ENCODE peak calls at places on chromosomes 5 and 9, in six cellular contexts. X, M, Y, K, G and R are unnamed samples.

GRCh38 chr9:123360161-123361085 is 4.4 kb downstream of the CRB2 start:
- DNase-seq in X (peak; percentile 14), M (no peak), Y (peak; percentile 97), K (peak; percentile 34), G (peak; percentile 99), R (no peak)

GRCh38 chr5:94157704-94158608 is 416.6 kb upstream of the POU5F2 start:
- DNase-seq in X (no peak), M (no peak), Y (no peak), K (no peak), G (no peak), R (no peak)

GRCh38 chr9:14616188-14616982 is 76.8 kb downstream of the ZDHHC21 start:
- DNase-seq in X (no peak), M (no peak), Y (peak; percentile 76), K (peak; percentile 4), G (no peak), R (no peak)

GRCh38 chr5:28954074-28954473 is 1915.7 kb upstream of the CDH9 start:
- DNase-seq in X (no peak), M (no peak), Y (no peak), K (no peak), G (no peak), R (no peak)

GRCh38 chr5:138632900-138633489 is 57.8 kb upstream of the HSPA9 start:
- DNase-seq in X (no peak), M (peak; percentile 80), Y (peak; percentile 70), K (no peak), G (peak; percentile 94), R (no peak)

GRCh38 chr5:180519098-180519497 is 24.9 kb downstream of the CNOT6 start:
- DNase-seq in X (no peak), M (no peak), Y (no peak), K (no peak), G (no peak), R (no peak)

GRCh38 chr5:111461261-111461671 is 51.1 kb downstream of the STARD4 start:
- DNase-seq in X (no peak), M (no peak), Y (peak; percentile 63), K (no peak), G (peak; percentile 80), R (no peak)

GRCh38 chr9:95783426-95783975 is 92.0 kb upstream of the ERCC6L2 start:
- DNase-seq in X (no peak), M (no peak), Y (no peak), K (no peak), G (peak; percentile 48), R (no peak)

GRCh38 chr5:135157421-135158314 is 123.6 kb upstream of the PITX1 start:
- DNase-seq in X (no peak), M (no peak), Y (no peak), K (no peak), G (peak; percentile 10), R (no peak)

GRCh38 chr5:73306741-73307275 is 133.8 kb downstream of the TMEM174 start:
- DNase-seq in X (no peak), M (no peak), Y (no peak), K (no peak), G (no peak), R (no peak)

GRCh38 chr9:93572636-93573035 is 3.7 kb upstream of the PHF2 start:
- DNase-seq in X (no peak), M (no peak), Y (no peak), K (no peak), G (no peak), R (no peak)

GRCh38 chr5:83441752-83442151 is 29.8 kb upstream of the VCAN start:
- DNase-seq in X (no peak), M (no peak), Y (no peak), K (no peak), G (no peak), R (no peak)

GRCh38 chr5:90909091-90909503 is 350.5 kb downstream of the ADGRV1 start:
- DNase-seq in X (no peak), M (no peak), Y (no peak), K (no peak), G (peak; percentile 31), R (no peak)

GRCh38 chr9:111598730-111599091 is 736 bp downstream of the PTGR1 start:
- DNase-seq in X (no peak), M (peak; percentile 82), Y (peak; percentile 3), K (peak; percentile 3), G (no peak), R (no peak)

DNA sequence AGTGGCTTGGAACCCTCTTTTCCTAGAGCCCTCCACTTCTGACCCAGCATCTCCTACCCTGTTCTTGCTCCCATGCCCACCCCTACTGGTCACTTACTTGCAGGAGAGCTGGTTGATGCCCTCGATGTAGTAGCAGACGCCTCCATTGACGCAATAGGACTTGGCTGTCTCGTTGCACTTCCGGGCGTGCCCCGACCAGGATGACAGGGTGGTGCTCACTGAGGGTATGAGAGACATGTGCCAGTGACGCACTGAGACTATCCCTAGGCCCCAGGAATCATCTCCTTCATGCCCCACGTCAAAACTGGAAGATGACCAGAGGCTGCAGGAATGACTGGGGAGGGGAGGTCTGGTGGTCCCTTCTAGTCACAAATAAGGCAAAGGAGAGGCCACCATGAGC is 76.0 kb downstream of the PSD2 start:
- DNase-seq in X (no peak), M (no peak), Y (no peak), K (no peak), G (no peak), R (no peak)
- H3K27me3 ChIP-seq in X (no peaks in the 10 kb centered on the region), M (no peaks in the 10 kb centered on the region), Y (no peaks in the 10 kb centered on the region), K (no peaks in the 10 kb centered on the region), G (no peaks in the 10 kb centered on the region), R (no peaks in the 10 kb centered on the region)

GRCh38 chr9:72422214-72422613 is 57.2 kb upstream of the ZFAND5 start:
- DNase-seq in X (no peak), M (no peak), Y (no peak), K (no peak), G (no peak), R (no peak)

GRCh38 chr9:72427801-72428200 is 62.8 kb upstream of the ZFAND5 start:
- DNase-seq in X (no peak), M (no peak), Y (no peak), K (no peak), G (no peak), R (no peak)

GRCh38 chr9:72428329-72428728 is 63.3 kb upstream of the ZFAND5 start:
- DNase-seq in X (no peak), M (no peak), Y (no peak), K (no peak), G (no peak), R (no peak)

DNA sequence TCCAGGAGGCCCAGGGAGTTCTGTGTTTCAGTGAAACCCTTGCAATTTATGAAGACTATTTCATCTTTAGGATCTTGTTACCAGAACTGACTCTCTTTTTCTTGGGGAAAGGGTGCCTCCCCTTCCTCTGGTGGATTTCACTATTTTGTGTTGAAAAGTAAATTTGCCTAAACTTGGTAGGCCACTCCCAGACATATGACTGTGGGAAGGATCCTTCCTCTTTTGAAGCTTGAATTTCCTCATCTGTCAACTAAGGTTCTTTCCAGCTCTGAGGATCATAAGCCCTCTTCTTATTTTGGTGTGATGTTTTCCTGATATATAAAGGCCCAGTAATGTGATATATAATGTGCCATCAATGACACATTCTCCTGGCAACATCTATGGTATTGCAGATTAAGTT is 59.1 kb upstream of the ZFAND5 start:
- DNase-seq in X (no peak), M (no peak), Y (no peak), K (no peak), G (no peak), R (no peak)
- H3K27ac ChIP-seq in X (no peak overlapping the region), M (no peak overlapping the region), Y (no peak overlapping the region), K (no peak overlapping the region), G (no peak overlapping the region), R (no peak overlapping the region)

GRCh38 chr5:36403601-36404311 is 102.1 kb upstream of the RANBP3L start:
- DNase-seq in X (no peak), M (no peak), Y (no peak), K (no peak), G (no peak), R (no peak)

GRCh38 chr5:36406023-36406422 is 104.3 kb upstream of the RANBP3L start:
- DNase-seq in X (no peak), M (no peak), Y (no peak), K (no peak), G (no peak), R (no peak)

GRCh38 chr5:36398137-36398536 is 96.4 kb upstream of the RANBP3L start:
- DNase-seq in X (no peak), M (no peak), Y (peak; percentile 40), K (no peak), G (no peak), R (no peak)

GRCh38 chr5:36407396-36407795 is 105.7 kb upstream of the RANBP3L start:
- DNase-seq in X (no peak), M (no peak), Y (no peak), K (no peak), G (no peak), R (no peak)

GRCh38 chr5:36402512-36402906 is 100.8 kb upstream of the RANBP3L start:
- DNase-seq in X (no peak), M (no peak), Y (no peak), K (no peak), G (no peak), R (no peak)
- H3K4me3 ChIP-seq in X (no peak overlapping the region), M (no peak overlapping the region), Y (no peak overlapping the region), K (no peak overlapping the region), G (no peak overlapping the region), R (no peak overlapping the region)

GRCh38 chr9:135745686-135746324 is 43.8 kb downstream of the KCNT1 start:
- DNase-seq in X (no peak), M (no peak), Y (no peak), K (no peak), G (no peak), R (no peak)
- H3K27me3 ChIP-seq in X (no peaks in the 10 kb centered on the region), M (no peaks in the 10 kb centered on the region), Y (no peaks in the 10 kb centered on the region), K (no peaks in the 10 kb centered on the region), G (no peaks in the 10 kb centered on the region), R (no peaks in the 10 kb centered on the region)

DNA sequence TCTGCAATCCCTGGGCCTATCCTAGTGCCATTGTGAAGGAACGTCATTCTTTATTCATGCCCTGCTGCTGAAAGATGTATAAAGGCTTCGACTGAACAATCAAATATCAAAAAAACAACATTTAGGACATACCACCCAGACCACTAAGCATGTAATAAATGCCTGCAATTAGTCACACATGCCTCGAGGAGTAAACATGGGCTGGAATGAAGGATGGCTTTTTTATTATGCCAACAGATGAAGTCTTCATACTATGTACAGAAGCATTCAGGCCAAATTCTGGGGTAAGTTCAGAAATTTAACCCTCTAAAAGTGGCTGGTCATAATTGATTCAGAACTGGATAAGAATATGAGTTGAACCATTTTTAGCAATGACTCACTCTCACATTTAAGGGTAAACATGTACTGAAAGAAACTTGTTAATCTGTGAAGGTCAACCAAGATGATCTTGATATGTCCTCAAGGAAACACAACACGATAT is 38.1 kb downstream of the FAM240B start:
- DNase-seq in X (no peak), M (no peak), Y (no peak), K (no peak), G (no peak), R (no peak)
- H3K27ac ChIP-seq in X (no peak overlapping the region), M (no peak overlapping the region), Y (no peak overlapping the region), K (no peak overlapping the region), G (no peak overlapping the region), R (no peak overlapping the region)

GRCh38 chr5:39420482-39421145 is 4.2 kb downstream of the DAB2 start:
- DNase-seq in X (no peak), M (peak; percentile 88), Y (no peak), K (no peak), G (no peak), R (no peak)

GRCh38 chr5:39422886-39423285 is 1.9 kb downstream of the DAB2 start:
- DNase-seq in X (no peak), M (no peak), Y (no peak), K (no peak), G (no peak), R (no peak)

GRCh38 chr5:39424751-39425524 is at the start of gene DAB2:
- DNase-seq in X (no peak), M (peak; percentile 92), Y (peak; percentile 88), K (peak; percentile 37), G (peak; percentile 96), R (no peak)

GRCh38 chr5:39422036-39422606 is 2.7 kb downstream of the DAB2 start:
- DNase-seq in X (no peak), M (no peak), Y (no peak), K (no peak), G (no peak), R (no peak)

GRCh38 chr5:39423331-39423751 is 1.4 kb downstream of the DAB2 start:
- DNase-seq in X (no peak), M (no peak), Y (no peak), K (no peak), G (peak; percentile 70), R (no peak)
- H3K4me3 ChIP-seq in X (no peak overlapping the region), M (peak overlapping the region; percentile 97), Y (peak overlapping the region; percentile 40), K (no peak overlapping the region), G (peak overlapping the region; percentile 89), R (no peak overlapping the region)